ENCODE peak calls at places on chromosome 18, in four cellular contexts. P is pancreas, T is dorsolateral prefrontal cortex, R is PC-9. Z is an unnamed sample.

GRCh38 chr18:26710460-26711096 is 154.9 kb downstream of the AQP4 start:
- DNase-seq in P (no peak), T (no peak), R (no peak), Z (no peak)

GRCh38 chr18:64026350-64026749 is 56.5 kb downstream of the SERPINB8 start:
- DNase-seq in P (no peak), T (no peak), R (no peak), Z (no peak)

GRCh38 chr18:5142859-5143258 is 54.2 kb downstream of the AKAIN1 start:
- DNase-seq in P (no peak), T (no peak), R (no peak), Z (no peak)

GRCh38 chr18:58176915-58177717 is 133.1 kb downstream of the NEDD4L start:
- DNase-seq in P (no peak), T (no peak), R (peak), Z (no peak)

GRCh38 chr18:6055711-6056110 is 160.4 kb upstream of the TMEM200C start:
- DNase-seq in P (no peak), T (no peak), R (no peak), Z (no peak)

GRCh38 chr18:40402052-40402451 is 1553.0 kb upstream of the PIK3C3 start:
- DNase-seq in P (no peak), T (no peak), R (no peak), Z (no peak)

GRCh38 chr18:57296336-57296735 is 56.0 kb upstream of the ST8SIA3 start:
- DNase-seq in P (no peak), T (no peak), R (no peak), Z (no peak)

GRCh38 chr18:10851824-10852225 is 297.5 kb downstream of the PIEZO2 start:
- DNase-seq in P (no peak), T (no peak), R (no peak), Z (no peak)

GRCh38 chr18:25650201-25650941 is 298.4 kb upstream of the ZNF521 start:
- DNase-seq in P (no peak), T (no peak), R (no peak), Z (no peak)

GRCh38 chr18:46360102-46360699 is 256.0 kb downstream of the HAUS1 start:
- DNase-seq in P (no peak), T (no peak), R (no peak), Z (no peak)

GRCh38 chr18:58541789-58542425 is 87.0 kb downstream of the ALPK2 start:
- DNase-seq in P (no peak), T (no peak), R (peak), Z (no peak)

GRCh38 chr18:47930844-47931706 is 616 bp upstream of the SMAD2 start:
- DNase-seq in P (peak), T (peak), R (peak), Z (peak)

GRCh38 chr18:70220628-70221027 is 15.1 kb upstream of the RTTN start:
- DNase-seq in P (no peak), T (no peak), R (no peak), Z (no peak)

GRCh38 chr18:22637787-22638186 is 220.1 kb upstream of the CTAGE1 start:
- DNase-seq in P (no peak), T (no peak), R (no peak), Z (no peak)

GRCh38 chr18:62524443-62525200 is 1.8 kb downstream of the ZCCHC2 start:
- DNase-seq in P (peak), T (peak), R (no peak), Z (peak)
- H3K27ac ChIP-seq in P (peak), T (peak), R (peak), Z (peak)

GRCh38 chr18:45324489-45325111 is 290.7 kb upstream of the SLC14A2 start:
- DNase-seq in P (no peak), T (no peak), R (peak), Z (no peak)
- H3K27ac ChIP-seq in P (no peak), T (no peak), R (peak), Z (no peak)

DNA sequence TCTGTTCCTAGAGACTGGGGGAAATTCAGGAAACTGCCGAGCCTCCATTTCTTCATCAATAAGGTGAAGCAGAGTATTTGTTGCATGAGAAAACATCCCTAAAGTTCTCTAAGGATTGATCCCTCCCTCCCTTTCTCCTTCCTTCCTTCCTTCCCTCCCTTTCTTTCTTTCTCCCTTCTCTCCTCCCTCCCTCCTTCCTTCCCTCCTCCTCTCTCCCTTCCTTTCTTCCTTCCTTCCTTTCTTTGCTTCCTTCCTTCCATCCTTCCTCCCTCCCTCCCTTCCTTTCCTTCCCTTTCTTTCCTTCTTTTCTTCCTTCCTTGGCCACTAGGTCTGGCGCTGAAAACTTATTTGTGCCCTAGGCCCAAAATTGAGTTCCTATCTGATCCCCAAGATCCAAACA is 47.2 kb upstream of the PMAIP1 start:
- DNase-seq in P (no peak), T (no peak), R (no peak), Z (no peak)
- H3K27ac ChIP-seq in P (no peak), T (no peak), R (no peak), Z (no peak)

DNA sequence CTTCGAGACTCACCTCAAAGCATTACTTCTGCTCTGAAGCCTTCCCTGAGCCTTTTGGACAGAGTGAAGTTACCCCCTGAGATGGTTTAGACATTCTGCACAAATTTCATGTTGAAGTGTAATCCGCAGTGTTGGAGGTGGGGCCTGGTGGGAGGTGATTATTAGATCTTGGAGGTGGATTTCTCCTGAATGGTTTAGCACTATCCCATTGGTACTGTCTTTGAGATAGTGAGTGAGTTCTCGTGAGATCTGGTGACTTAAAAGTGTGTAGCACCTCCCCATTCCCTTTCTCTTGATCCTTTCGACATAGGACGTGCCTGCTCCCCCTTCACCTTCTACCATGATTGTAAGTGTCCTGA is 8.8 kb downstream of the ENOSF1 start:
- DNase-seq in P (no peak), T (no peak), R (no peak), Z (no peak)
- H3K27ac ChIP-seq in P (no peak), T (no peak), R (peak), Z (no peak)

GRCh38 chr18:7954229-7954628 is 387.1 kb downstream of the PTPRM start:
- DNase-seq in P (no peak), T (no peak), R (no peak), Z (no peak)

GRCh38 chr18:7957297-7957696 is 390.2 kb downstream of the PTPRM start:
- DNase-seq in P (no peak), T (no peak), R (no peak), Z (no peak)

GRCh38 chr18:7955175-7955574 is 388.1 kb downstream of the PTPRM start:
- DNase-seq in P (no peak), T (no peak), R (no peak), Z (no peak)

GRCh38 chr18:7958081-7958896 is 391.2 kb downstream of the PTPRM start:
- DNase-seq in P (no peak), T (no peak), R (no peak), Z (no peak)

GRCh38 chr18:7958897-7959146 is 391.7 kb downstream of the PTPRM start:
- DNase-seq in P (no peak), T (no peak), R (no peak), Z (no peak)
- H3K27ac ChIP-seq in P (no peak), T (no peak), R (peak), Z (no peak)

GRCh38 chr18:49227456-49227855 is 233.0 kb downstream of the DYM start:
- DNase-seq in P (no peak), T (no peak), R (no peak), Z (no peak)
- H3K27ac ChIP-seq in P (no peak), T (no peak), R (no peak), Z (no peak)